ENCODE peak calls at places on chromosome 2, in seven cellular contexts. J, K, Q, P, X, A and W are unnamed samples.
A peak's percentile ranks its signal among the peaks of the same experiment; 100 is the strongest.

GRCh38 chr2:43553341-43553855 is 42.4 kb downstream of the THADA start:
- DNase-seq in A (no peak), P (no peak), J (no peak), Q (no peak), X (no peak), K (peak; percentile 23), W (no peak)

GRCh38 chr2:135162377-135162776 is 110.3 kb downstream of the RAB3GAP1 start:
- DNase-seq in J (no peak), A (no peak), X (no peak), K (no peak), Q (no peak), P (no peak), W (no peak)

GRCh38 chr2:98828793-98829371 is 98.0 kb upstream of the MGAT4A start:
- DNase-seq in X (no peak), J (no peak), Q (no peak), A (no peak), P (no peak), K (no peak), W (no peak)

GRCh38 chr2:705971-706511 is 28.8 kb upstream of the TMEM18 start:
- DNase-seq in P (no peak), J (no peak), A (no peak), Q (no peak), X (no peak), K (no peak), W (no peak)

GRCh38 chr2:33134086-33134763 is 187.5 kb downstream of the LTBP1 start:
- DNase-seq in P (peak; percentile 71), Q (no peak), K (peak; percentile 41), X (no peak), J (no peak), A (peak; percentile 74), W (peak; percentile 83)

GRCh38 chr2:236574000-236574399 is 4.4 kb downstream of the ACKR3 start:
- DNase-seq in P (no peak), K (no peak), J (no peak), Q (peak; percentile 71), A (no peak), X (no peak), W (no peak)

GRCh38 chr2:129709030-129709955 is 270.2 kb upstream of the RAB6C start:
- DNase-seq in X (no peak), P (no peak), Q (no peak), J (no peak), K (no peak), A (no peak), W (peak; percentile 2)

GRCh38 chr2:240369725-240370585 is 65.5 kb upstream of the GPC1 start:
- DNase-seq in J (no peak), P (peak; percentile 73), K (no peak), X (no peak), A (peak; percentile 97), Q (no peak), W (peak; percentile 98)

GRCh38 chr2:220445429-220446105 is 818.1 kb downstream of the SLC4A3 start:
- DNase-seq in P (no peak), A (peak; percentile 20), J (no peak), X (no peak), K (no peak), Q (no peak), W (peak; percentile 40)

GRCh38 chr2:239378918-239379640 is 21.7 kb downstream of the HDAC4 start:
- DNase-seq in P (no peak), X (no peak), J (no peak), Q (peak; percentile 79), K (no peak), A (no peak), W (no peak)